ENCODE peak calls at places on chromosomes 16 and 17, in nine cellular contexts. E, F, S, V, U, W, D, B and T are unnamed samples.

GRCh38 chr17:42531455-42532354 is 4.3 kb upstream of the NAGLU start:
- DNase-seq in E (peak), F (no peak), S (no peak), V (no peak), U (peak), W (peak), D (peak), B (no peak), T (peak)

GRCh38 chr16:65855171-65856145 is 511.0 kb upstream of the CDH5 start:
- DNase-seq in E (no peak), F (no peak), S (no peak), V (no peak), U (no peak), W (no peak), D (no peak), B (no peak), T (no peak)

GRCh38 chr16:68331879-68332410 is 21.1 kb downstream of the PRMT7 start:
- DNase-seq in E (no peak), F (peak), S (no peak), V (no peak), U (no peak), W (no peak), D (no peak), B (no peak), T (no peak)

GRCh38 chr17:38415250-38416194 is 12.7 kb upstream of the ARHGAP23 start:
- DNase-seq in E (no peak), F (peak), S (no peak), V (no peak), U (peak), W (peak), D (no peak), B (no peak), T (no peak)

GRCh38 chr16:87678618-87679017 is 76.3 kb downstream of the JPH3 start:
- DNase-seq in E (no peak), F (no peak), S (no peak), V (no peak), U (no peak), W (no peak), D (no peak), B (no peak), T (no peak)

GRCh38 chr17:4535667-4536258 is 19.4 kb downstream of the MYBBP1A start:
- DNase-seq in E (no peak), F (no peak), S (no peak), V (no peak), U (no peak), W (no peak), D (no peak), B (no peak), T (no peak)

GRCh38 chr16:53257001-53257400 is 177.3 kb upstream of the RBL2 start:
- DNase-seq in E (no peak), F (peak), S (no peak), V (no peak), U (no peak), W (no peak), D (no peak), B (peak), T (no peak)

GRCh38 chr17:48915459-48916282 is 7.5 kb downstream of the UBE2Z start:
- DNase-seq in E (peak), F (peak), S (peak), V (no peak), U (peak), W (peak), D (no peak), B (peak), T (peak)

GRCh38 chr16:50396770-50397525 is 28.2 kb upstream of the BRD7 start:
- DNase-seq in E (no peak), F (peak), S (no peak), V (no peak), U (no peak), W (peak), D (no peak), B (peak), T (no peak)

GRCh38 chr17:45451131-45451530 is 18.5 kb upstream of the ARHGAP27 start:
- DNase-seq in E (no peak), F (no peak), S (no peak), V (no peak), U (no peak), W (no peak), D (no peak), B (no peak), T (no peak)

GRCh38 chr17:79810138-79811027 is 13.5 kb upstream of the CBX8 start:
- DNase-seq in E (peak), F (peak), S (peak), V (peak), U (peak), W (peak), D (peak), B (peak), T (peak)

GRCh38 chr17:36928450-36929125 is 8.7 kb upstream of the LHX1 start:
- DNase-seq in E (no peak), F (no peak), S (no peak), V (no peak), U (no peak), W (no peak), D (no peak), B (no peak), T (no peak)

GRCh38 chr17:78374631-78375274 is 3.7 kb upstream of the PGS1 start:
- DNase-seq in E (no peak), F (peak), S (peak), V (no peak), U (no peak), W (no peak), D (no peak), B (no peak), T (no peak)

GRCh38 chr17:40450175-40450574 is 6.9 kb downstream of the IGFBP4 start:
- DNase-seq in E (no peak), F (no peak), S (no peak), V (no peak), U (peak), W (peak), D (no peak), B (no peak), T (peak)

GRCh38 chr16:84418056-84418849 is 49.9 kb downstream of the ATP2C2 start:
- DNase-seq in E (no peak), F (no peak), S (no peak), V (no peak), U (no peak), W (no peak), D (no peak), B (no peak), T (no peak)

GRCh38 chr17:67629963-67630320 is 87.8 kb upstream of the NOL11 start:
- DNase-seq in E (no peak), F (peak), S (peak), V (no peak), U (no peak), W (no peak), D (no peak), B (no peak), T (peak)

GRCh38 chr17:56320443-56320842 is 167.2 kb downstream of the ANKFN1 start:
- DNase-seq in E (no peak), F (peak), S (no peak), V (no peak), U (no peak), W (no peak), D (no peak), B (no peak), T (no peak)